ENCODE peak calls at places on chromosomes 3 and 15, in five cellular contexts. D, K, Z, U and G are unnamed samples.

GRCh38 chr3:52254608-52255007 is 9.0 kb downstream of the PPM1M start:
- DNase-seq in D (no peak), K (no peak), Z (no peak), U (no peak), G (no peak)

GRCh38 chr3:102941761-102942160 is 506.9 kb downstream of the ZPLD1 start:
- DNase-seq in D (no peak), K (no peak), Z (no peak), U (no peak), G (no peak)

GRCh38 chr15:70470556-70471191 is 292.7 kb downstream of the UACA start:
- DNase-seq in D (no peak), K (no peak), Z (no peak), U (no peak), G (no peak)

GRCh38 chr3:13308406-13308805 is 111.7 kb downstream of the NUP210 start:
- DNase-seq in D (peak; percentile 47), K (peak; percentile 20), Z (no peak), U (peak; percentile 44), G (no peak)

GRCh38 chr3:162287600-162287999 is 791.0 kb downstream of the OTOL1 start:
- DNase-seq in D (no peak), K (no peak), Z (no peak), U (no peak), G (no peak)

GRCh38 chr3:187799942-187800637 is 54.8 kb upstream of the BCL6 start:
- DNase-seq in D (no peak), K (no peak), Z (no peak), U (no peak), G (no peak)

GRCh38 chr15:40410476-40410875 is 4.9 kb downstream of the IVD start:
- DNase-seq in D (no peak), K (no peak), Z (no peak), U (no peak), G (no peak)

GRCh38 chr15:39283531-39283930 is 297.3 kb upstream of the THBS1 start:
- DNase-seq in D (no peak), K (no peak), Z (no peak), U (no peak), G (no peak)

GRCh38 chr15:28914046-28914445 is 28.3 kb downstream of the APBA2 start:
- DNase-seq in D (no peak), K (no peak), Z (no peak), U (no peak), G (no peak)

GRCh38 chr3:195085356-195086130 is 185.4 kb downstream of the XXYLT1 start:
- DNase-seq in D (no peak), K (no peak), Z (no peak), U (peak; percentile 23), G (no peak)

GRCh38 chr3:27311400-27311799 is 57.8 kb downstream of the NEK10 start:
- DNase-seq in D (no peak), K (no peak), Z (no peak), U (no peak), G (no peak)